ENCODE peak calls at places on chromosomes 4 and X, in nine cellular contexts. K is CD4-positive, CD25-positive, alpha-beta regulatory T cell; J is neuronal stem cell; M is upper lobe of left lung; W is IMR-90; O is aorta; C is fibroblast of lung; Y is trophoblast cell; Q is astrocyte. T is an unnamed sample.

GRCh38 chrX:154046262-154046771 is 26.6 kb upstream of the IRAK1 start:
- DNase-seq in K (no peak), J (no peak), M (no peak), W (peak; percentile 86), O (no peak), C (peak; percentile 87), Y (no peak), Q (peak; percentile 86), T (no peak)

GRCh38 chr4:128159967-128160366 is 98.9 kb downstream of the LARP1B start:
- DNase-seq in K (no peak), J (no peak), M (no peak), W (peak; percentile 97), O (no peak), C (peak; percentile 63), Y (no peak), Q (peak; percentile 58), T (no peak)

GRCh38 chrX:42776195-42776594 is 1.8 kb downstream of the PPP1R2C start:
- DNase-seq in K (no peak), J (no peak), M (no peak), W (no peak), O (no peak), C (peak; percentile 55), Y (no peak), Q (peak; percentile 40), T (no peak)

GRCh38 chr4:134695433-134695832 is 493.8 kb upstream of the PABPC4L start:
- DNase-seq in K (no peak), J (no peak), M (no peak), W (no peak), O (no peak), C (no peak), Y (no peak), Q (no peak), T (no peak)

GRCh38 chrX:2334237-2334636 is 166.5 kb downstream of the DHRSX start:
- DNase-seq in K (no peak), J (no peak), M (no peak), W (no peak), O (no peak), C (peak; percentile 44), Y (no peak), Q (no peak), T (no peak)

GRCh38 chrX:49919617-49920016 is 2.8 kb upstream of the CLCN5 start:
- DNase-seq in K (peak; percentile 19), J (peak; percentile 49), M (peak; percentile 22), W (peak; percentile 46), O (peak; percentile 50), C (peak; percentile 50), Y (peak; percentile 28), Q (peak; percentile 27), T (peak; percentile 54)

GRCh38 chr4:39104255-39104654 is 42.2 kb downstream of the KLHL5 start:
- DNase-seq in K (no peak), J (no peak), M (no peak), W (peak; percentile 15), O (no peak), C (no peak), Y (no peak), Q (no peak), T (no peak)

GRCh38 chrX:2370436-2370835 is 130.3 kb downstream of the DHRSX start:
- DNase-seq in K (no peak), J (no peak), M (no peak), W (no peak), O (no peak), C (peak; percentile 82), Y (peak; percentile 26), Q (peak; percentile 77), T (no peak)

GRCh38 chr4:177512646-177513045 is 70.4 kb upstream of the AGA start:
- DNase-seq in K (no peak), J (no peak), M (no peak), W (no peak), O (no peak), C (no peak), Y (no peak), Q (no peak), T (no peak)

GRCh38 chr4:106502106-106502699 is 133.6 kb upstream of the GIMD1 start:
- DNase-seq in K (peak; percentile 53), J (peak; percentile 56), M (peak; percentile 39), W (peak; percentile 55), O (peak; percentile 54), C (peak; percentile 54), Y (peak; percentile 77), Q (peak; percentile 22), T (peak; percentile 53)

GRCh38 chr4:3672465-3672831 is 93.7 kb upstream of the ADRA2C start:
- DNase-seq in K (no peak), J (no peak), M (no peak), W (no peak), O (no peak), C (no peak), Y (no peak), Q (no peak), T (no peak)

GRCh38 chr4:142331646-142332045 is 514.5 kb downstream of the INPP4B start:
- DNase-seq in K (no peak), J (no peak), M (no peak), W (peak; percentile 21), O (no peak), C (peak; percentile 70), Y (no peak), Q (peak; percentile 72), T (no peak)

DNA sequence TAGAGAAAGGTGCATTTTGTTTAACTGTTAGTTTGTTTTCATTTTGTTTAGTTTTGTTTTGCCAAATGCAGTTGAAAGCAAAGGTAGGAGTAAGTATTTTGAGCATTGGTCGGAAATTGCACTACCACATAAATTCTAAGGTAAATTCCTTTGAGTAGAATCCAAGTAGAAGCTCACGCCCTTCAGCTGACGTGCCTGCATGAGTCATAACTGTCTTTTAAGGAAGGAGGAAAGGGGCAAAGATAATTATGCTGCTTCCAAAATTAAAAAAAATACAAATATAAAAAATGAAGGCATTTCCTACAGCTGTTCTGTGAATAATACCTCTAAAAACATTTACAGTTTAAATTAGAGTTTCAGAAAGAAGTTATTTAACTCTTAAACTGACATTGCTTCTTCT is 110.2 kb upstream of the MYOZ2 start:
- DNase-seq in K (no peak), J (no peak), M (peak; percentile 89), W (peak; percentile 70), O (peak; percentile 50), C (peak; percentile 77), Y (peak; percentile 83), Q (peak; percentile 68), T (no peak)
- H3K4me3 ChIP-seq in K (no peak overlapping the region), J (no peak overlapping the region), M (no peak overlapping the region), W (no peak overlapping the region), O (peak overlapping the region; percentile 30), C (peak overlapping the region; percentile 31), Y (no peak overlapping the region), Q (no peak overlapping the region), T (no peak overlapping the region)

GRCh38 chr4:13534344-13535063 is 9.8 kb downstream of the NKX3-2 start:
- DNase-seq in K (no peak), J (no peak), M (no peak), W (no peak), O (no peak), C (no peak), Y (no peak), Q (no peak), T (peak; percentile 69)

GRCh38 chr4:13531609-13531998 is 12.7 kb downstream of the NKX3-2 start:
- DNase-seq in K (no peak), J (no peak), M (no peak), W (no peak), O (no peak), C (no peak), Y (no peak), Q (no peak), T (no peak)

GRCh38 chr4:13535118-13535517 is 9.2 kb downstream of the NKX3-2 start:
- DNase-seq in K (no peak), J (no peak), M (no peak), W (no peak), O (no peak), C (no peak), Y (no peak), Q (no peak), T (peak; percentile 73)

GRCh38 chr4:13535708-13536361 is 8.5 kb downstream of the NKX3-2 start:
- DNase-seq in K (no peak), J (no peak), M (no peak), W (no peak), O (no peak), C (no peak), Y (no peak), Q (no peak), T (peak; percentile 78)

GRCh38 chr4:13533670-13534343 is 10.5 kb downstream of the NKX3-2 start:
- DNase-seq in K (no peak), J (no peak), M (no peak), W (no peak), O (no peak), C (no peak), Y (no peak), Q (no peak), T (no peak)
- H3K27me3 ChIP-seq in K (peaks cover 72% of the 10 kb centered on the region), J (peaks cover 81% of the 10 kb centered on the region), M (peaks cover 67% of the 10 kb centered on the region), W (peaks cover 96% of the 10 kb centered on the region), O (no peaks in the 10 kb centered on the region), C (peaks cover 87% of the 10 kb centered on the region), Y (peaks cover 93% of the 10 kb centered on the region), Q (peaks cover 99% of the 10 kb centered on the region), T (peaks cover 96% of the 10 kb centered on the region)

GRCh38 chrX:47201545-47201944 is 7.9 kb downstream of the UBA1 start:
- DNase-seq in K (no peak), J (no peak), M (no peak), W (no peak), O (peak; percentile 6), C (no peak), Y (no peak), Q (no peak), T (no peak)
- H3K36me3 ChIP-seq in K (peaks cover 80% of the 10 kb centered on the region), J (peaks cover 59% of the 10 kb centered on the region), M (peaks cover 50% of the 10 kb centered on the region), W (peaks cover 85% of the 10 kb centered on the region), O (peaks cover 27% of the 10 kb centered on the region), C (peaks cover 47% of the 10 kb centered on the region), Y (peaks cover 72% of the 10 kb centered on the region), Q (peaks cover 48% of the 10 kb centered on the region), T (peaks cover 80% of the 10 kb centered on the region)

GRCh38 chr4:165010487-165010886 is 21.3 kb upstream of the TRIM60 start:
- DNase-seq in K (no peak), J (no peak), M (no peak), W (no peak), O (no peak), C (no peak), Y (no peak), Q (no peak), T (no peak)

GRCh38 chr4:165011403-165011802 is 20.4 kb upstream of the TRIM60 start:
- DNase-seq in K (no peak), J (no peak), M (no peak), W (no peak), O (no peak), C (no peak), Y (peak; percentile 76), Q (no peak), T (no peak)

GRCh38 chr4:165009493-165010227 is 22.1 kb upstream of the TRIM60 start:
- DNase-seq in K (no peak), J (no peak), M (no peak), W (no peak), O (no peak), C (no peak), Y (no peak), Q (no peak), T (no peak)

GRCh38 chr4:165013691-165014090 is 18.1 kb upstream of the TRIM60 start:
- DNase-seq in K (no peak), J (no peak), M (no peak), W (no peak), O (no peak), C (no peak), Y (no peak), Q (no peak), T (no peak)

DNA sequence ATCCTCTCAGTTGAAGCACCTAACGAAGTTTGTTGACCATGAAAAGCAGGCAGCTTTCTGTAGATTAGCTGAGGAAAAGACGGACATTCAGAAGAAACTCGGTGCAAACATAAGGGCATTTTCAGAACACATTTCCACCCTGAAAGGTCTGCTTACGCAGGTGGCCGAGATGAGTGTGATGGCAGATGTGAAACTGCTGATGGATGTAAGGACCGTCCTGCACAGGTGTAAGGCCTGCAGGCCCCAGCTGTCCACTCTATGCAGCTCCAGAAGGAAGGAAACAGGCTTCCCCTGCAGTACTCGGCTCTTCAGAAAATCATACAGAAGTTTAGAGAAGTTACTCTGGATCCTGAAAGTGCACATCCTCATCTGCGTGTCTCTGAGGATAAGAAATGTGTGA is 20.8 kb upstream of the TRIM60 start:
- DNase-seq in K (no peak), J (no peak), M (no peak), W (no peak), O (no peak), C (no peak), Y (no peak), Q (no peak), T (no peak)
- H3K4me3 ChIP-seq in K (no peak overlapping the region), J (no peak overlapping the region), M (no peak overlapping the region), W (no peak overlapping the region), O (no peak overlapping the region), C (no peak overlapping the region), Y (no peak overlapping the region), Q (no peak overlapping the region), T (no peak overlapping the region)